ENCODE peak calls at places on chromosomes 6 and 20, in eight cellular contexts. T, V, J, D, S, E, Y and O are unnamed samples.

GRCh38 chr6:149484733-149485700 is at the start of gene ZC3H12D:
- DNase-seq in T (peak; percentile 69), V (no peak), J (no peak), D (no peak), S (no peak), E (no peak), Y (peak; percentile 98), O (peak; percentile 73)

GRCh38 chr6:139762587-139763031 is 388.2 kb upstream of the CITED2 start:
- DNase-seq in T (no peak), V (no peak), J (no peak), D (no peak), S (no peak), E (no peak), Y (no peak), O (no peak)

GRCh38 chr20:49699200-49699992 is 14.3 kb downstream of the B4GALT5 start:
- DNase-seq in T (no peak), V (no peak), J (no peak), D (no peak), S (no peak), E (no peak), Y (no peak), O (no peak)

GRCh38 chr6:17013701-17014100 is 88.1 kb upstream of the STMND1 start:
- DNase-seq in T (no peak), V (no peak), J (no peak), D (no peak), S (no peak), E (no peak), Y (no peak), O (no peak)

GRCh38 chr6:148242180-148242579 is 100.5 kb upstream of the SASH1 start:
- DNase-seq in T (no peak), V (no peak), J (no peak), D (no peak), S (no peak), E (no peak), Y (no peak), O (no peak)

GRCh38 chr6:138188278-138188923 is 26.7 kb downstream of the ARFGEF3 start:
- DNase-seq in T (no peak), V (no peak), J (no peak), D (no peak), S (no peak), E (no peak), Y (no peak), O (no peak)

GRCh38 chr20:59835448-59836395 is 97.7 kb downstream of the SYCP2 start:
- DNase-seq in T (peak; percentile 54), V (no peak), J (peak; percentile 15), D (no peak), S (peak; percentile 49), E (peak; percentile 62), Y (no peak), O (no peak)

GRCh38 chr6:45727228-45727627 is 288.4 kb downstream of the CLIC5 start:
- DNase-seq in T (no peak), V (no peak), J (no peak), D (no peak), S (no peak), E (no peak), Y (no peak), O (no peak)

GRCh38 chr6:28948782-28949486 is 25.1 kb upstream of the TRIM27 start:
- DNase-seq in T (no peak), V (no peak), J (no peak), D (no peak), S (no peak), E (no peak), Y (no peak), O (no peak)

GRCh38 chr20:22511943-22512910 is 72.1 kb downstream of the FOXA2 start:
- DNase-seq in T (no peak), V (peak; percentile 80), J (no peak), D (no peak), S (no peak), E (peak; percentile 60), Y (no peak), O (no peak)

GRCh38 chr6:124480021-124480430 is 482.2 kb upstream of the RNF217 start:
- DNase-seq in T (no peak), V (no peak), J (no peak), D (no peak), S (no peak), E (no peak), Y (no peak), O (no peak)

GRCh38 chr6:26602262-26602661 is 5.5 kb downstream of the ABT1 start:
- DNase-seq in T (no peak), V (no peak), J (no peak), D (no peak), S (no peak), E (no peak), Y (no peak), O (no peak)

GRCh38 chr20:34967421-34967820 is 11.8 kb downstream of the MYH7B start:
- DNase-seq in T (no peak), V (no peak), J (no peak), D (peak; percentile 35), S (no peak), E (no peak), Y (no peak), O (no peak)

GRCh38 chr20:49508435-49509199 is 26.1 kb upstream of the KCNB1 start:
- DNase-seq in T (no peak), V (no peak), J (peak; percentile 50), D (no peak), S (peak; percentile 43), E (peak; percentile 80), Y (peak; percentile 77), O (no peak)

GRCh38 chr20:44204156-44204831 is 6.3 kb downstream of the OSER1 start:
- DNase-seq in T (no peak), V (peak; percentile 55), J (no peak), D (no peak), S (no peak), E (no peak), Y (no peak), O (no peak)

GRCh38 chr20:16942702-16943101 is 194.5 kb downstream of the OTOR start:
- DNase-seq in T (no peak), V (no peak), J (no peak), D (no peak), S (no peak), E (no peak), Y (no peak), O (no peak)

GRCh38 chr6:37171141-37171969 is 1.4 kb downstream of the PIM1 start:
- DNase-seq in T (peak; percentile 45), V (peak; percentile 63), J (no peak), D (peak; percentile 85), S (peak; percentile 41), E (peak; percentile 48), Y (peak; percentile 60), O (peak; percentile 55)

GRCh38 chr6:151478670-151479069 is 15.1 kb upstream of the CCDC170 start:
- DNase-seq in T (no peak), V (no peak), J (no peak), D (no peak), S (no peak), E (no peak), Y (no peak), O (no peak)

GRCh38 chr6:151477726-151478125 is 16.1 kb upstream of the CCDC170 start:
- DNase-seq in T (no peak), V (no peak), J (no peak), D (no peak), S (no peak), E (no peak), Y (no peak), O (no peak)

GRCh38 chr6:151481752-151482151 is 12.1 kb upstream of the CCDC170 start:
- DNase-seq in T (no peak), V (no peak), J (no peak), D (no peak), S (no peak), E (no peak), Y (peak; percentile 43), O (no peak)

DNA sequence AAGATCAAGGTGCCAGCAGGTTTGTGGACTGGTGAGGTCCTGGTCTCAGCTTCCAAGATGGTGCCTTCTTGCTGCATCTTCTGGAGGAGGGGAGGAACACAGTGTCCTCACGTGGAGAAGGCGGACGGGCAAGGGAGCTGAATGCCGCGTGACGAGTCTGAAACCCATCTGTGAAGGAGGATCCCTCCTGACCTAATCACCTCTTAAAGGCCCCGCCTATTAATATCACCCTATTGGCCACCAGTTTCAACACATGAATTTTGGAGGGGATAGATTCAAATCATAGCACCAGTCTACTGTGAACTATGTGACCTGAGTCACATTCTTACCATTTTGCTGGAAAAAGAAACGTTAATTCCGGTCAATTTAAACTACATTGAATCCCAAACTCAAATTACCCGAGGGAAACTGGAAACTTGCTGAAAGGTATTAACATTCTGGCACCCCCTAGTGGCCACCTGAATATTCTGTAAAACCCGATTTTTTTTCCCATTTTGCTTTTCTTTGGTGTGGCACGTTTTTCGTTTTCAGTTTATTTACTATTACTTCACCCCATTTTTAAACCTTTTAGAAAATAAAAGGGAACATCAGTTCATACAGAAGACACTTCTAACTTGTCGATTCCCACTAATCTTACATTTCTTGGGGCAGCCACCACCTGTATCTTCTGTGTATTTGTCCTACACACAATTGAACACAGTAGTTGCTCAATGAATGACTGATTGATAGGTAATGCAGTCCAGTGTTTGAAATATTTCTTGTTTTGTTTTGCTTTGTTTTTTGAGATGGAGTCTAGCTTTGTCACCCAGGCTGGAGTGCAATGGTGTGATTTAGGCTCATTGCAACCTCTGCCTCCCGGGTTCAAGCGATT is 17.9 kb upstream of the CCDC170 start:
- DNase-seq in T (no peak), V (peak; percentile 38), J (peak; percentile 25), D (no peak), S (no peak), E (peak; percentile 38), Y (peak; percentile 84), O (no peak)
- H3K4me3 ChIP-seq in T (no peak overlapping the region), V (peak overlapping the region; percentile 29), J (no peak overlapping the region), D (no peak overlapping the region), S (no peak overlapping the region), E (no peak overlapping the region), Y (peak overlapping the region; percentile 36), O (no peak overlapping the region)

GRCh38 chr6:44327096-44327495 is 13.9 kb upstream of the AARS2 start:
- DNase-seq in T (no peak), V (no peak), J (no peak), D (no peak), S (no peak), E (no peak), Y (no peak), O (no peak)

GRCh38 chr6:44316481-44316880 is 3.3 kb upstream of the AARS2 start:
- DNase-seq in T (no peak), V (no peak), J (no peak), D (no peak), S (no peak), E (no peak), Y (no peak), O (no peak)

GRCh38 chr6:44315506-44315905 is 2.4 kb upstream of the AARS2 start:
- DNase-seq in T (no peak), V (no peak), J (no peak), D (no peak), S (no peak), E (no peak), Y (no peak), O (no peak)

GRCh38 chr6:44321210-44321609 is 8.1 kb upstream of the AARS2 start:
- DNase-seq in T (no peak), V (no peak), J (no peak), D (no peak), S (no peak), E (no peak), Y (no peak), O (no peak)
- H3K4me3 ChIP-seq in T (no peak overlapping the region), V (no peak overlapping the region), J (no peak overlapping the region), D (no peak overlapping the region), S (no peak overlapping the region), E (no peak overlapping the region), Y (no peak overlapping the region), O (no peak overlapping the region)

GRCh38 chr6:30829639-30830250 is 54.6 kb upstream of the DDR1 start:
- DNase-seq in T (no peak), V (no peak), J (no peak), D (peak; percentile 17), S (no peak), E (no peak), Y (no peak), O (no peak)
- H3K4me3 ChIP-seq in T (no peak overlapping the region), V (no peak overlapping the region), J (no peak overlapping the region), D (no peak overlapping the region), S (no peak overlapping the region), E (no peak overlapping the region), Y (no peak overlapping the region), O (no peak overlapping the region)

GRCh38 chr6:31814677-31815024 is 432 bp downstream of the HSPA1L start:
- DNase-seq in T (peak; percentile 98), V (peak; percentile 93), J (peak; percentile 92), D (peak; percentile 98), S (peak; percentile 91), E (peak; percentile 96), Y (no peak), O (peak; percentile 99)
- H3K4me3 ChIP-seq in T (peak overlapping the region; percentile 22), V (peak overlapping the region; percentile 44), J (peak overlapping the region; percentile 30), D (peak overlapping the region; percentile 27), S (peak overlapping the region; percentile 53), E (peak overlapping the region; percentile 51), Y (no peak overlapping the region), O (peak overlapping the region; percentile 56)